ENCODE peak calls at places on chromosome 17, in eight cellular contexts. G, V, H, F, Z, X, N and Y are unnamed samples.

GRCh38 chr17:42249681-42250446 is 26.3 kb downstream of the STAT5B start:
- DNase-seq in G (no peak), V (no peak), H (no peak), F (no peak), Z (no peak), X (no peak), N (no peak), Y (no peak)

GRCh38 chr17:59893617-59894100 is 738 bp downstream of the RPS6KB1 start:
- DNase-seq in G (no peak), V (peak), H (no peak), F (no peak), Z (peak), X (peak), N (no peak), Y (no peak)

GRCh38 chr17:42061641-42062487 is 11.5 kb upstream of the C17orf113 start:
- DNase-seq in G (no peak), V (no peak), H (no peak), F (no peak), Z (no peak), X (no peak), N (no peak), Y (no peak)

GRCh38 chr17:36848008-36848902 is 89.0 kb upstream of the LHX1 start:
- DNase-seq in G (no peak), V (no peak), H (no peak), F (no peak), Z (no peak), X (no peak), N (no peak), Y (no peak)

GRCh38 chr17:79370126-79370525 is 240.7 kb downstream of the RBFOX3 start:
- DNase-seq in G (no peak), V (no peak), H (no peak), F (no peak), Z (no peak), X (no peak), N (no peak), Y (no peak)

GRCh38 chr17:57597531-57598453 is 147.3 kb downstream of the CCDC182 start:
- DNase-seq in G (peak), V (peak), H (peak), F (peak), Z (no peak), X (peak), N (peak), Y (no peak)

GRCh38 chr17:42111901-42112551 is 488 bp downstream of the DHX58 start:
- DNase-seq in G (no peak), V (no peak), H (peak), F (peak), Z (no peak), X (no peak), N (no peak), Y (no peak)

GRCh38 chr17:42913527-42913926 is 12.9 kb downstream of the G6PC1 start:
- DNase-seq in G (no peak), V (no peak), H (no peak), F (no peak), Z (no peak), X (no peak), N (no peak), Y (no peak)

GRCh38 chr17:34306466-34306865 is 12.8 kb upstream of the CCL8 start:
- DNase-seq in G (peak), V (no peak), H (no peak), F (no peak), Z (no peak), X (peak), N (peak), Y (no peak)

GRCh38 chr17:40416671-40417070 is 1.0 kb downstream of the TOP2A start:
- DNase-seq in G (no peak), V (no peak), H (no peak), F (no peak), Z (no peak), X (no peak), N (no peak), Y (no peak)

GRCh38 chr17:40548982-40549680 is 16.1 kb downstream of the CCR7 start:
- DNase-seq in G (peak), V (no peak), H (peak), F (peak), Z (no peak), X (no peak), N (no peak), Y (no peak)

GRCh38 chr17:67466251-67466650 is 89.2 kb downstream of the PITPNC1 start:
- DNase-seq in G (no peak), V (no peak), H (no peak), F (no peak), Z (no peak), X (no peak), N (no peak), Y (no peak)

GRCh38 chr17:67488161-67488560 is 111.1 kb downstream of the PITPNC1 start:
- DNase-seq in G (no peak), V (no peak), H (no peak), F (no peak), Z (no peak), X (no peak), N (no peak), Y (no peak)

GRCh38 chr17:43768943-43769342 is 9.8 kb downstream of the DUSP3 start:
- DNase-seq in G (no peak), V (no peak), H (no peak), F (no peak), Z (no peak), X (no peak), N (no peak), Y (no peak)

GRCh38 chr17:19750835-19751234 is 2.7 kb upstream of the ALDH3A1 start:
- DNase-seq in G (no peak), V (no peak), H (no peak), F (no peak), Z (no peak), X (no peak), N (no peak), Y (no peak)

GRCh38 chr17:3843935-3844516 is 2.0 kb downstream of the NCBP3 start:
- DNase-seq in G (no peak), V (no peak), H (no peak), F (peak), Z (no peak), X (peak), N (no peak), Y (no peak)

GRCh38 chr17:34979650-34980352 is 511 bp upstream of the LIG3 start:
- DNase-seq in G (no peak), V (no peak), H (no peak), F (no peak), Z (no peak), X (peak), N (no peak), Y (no peak)

GRCh38 chr17:37300683-37301082 is 75.1 kb upstream of the C17orf78 start:
- DNase-seq in G (no peak), V (no peak), H (no peak), F (no peak), Z (no peak), X (no peak), N (no peak), Y (no peak)

GRCh38 chr17:49694847-49695697 is 12.7 kb downstream of the SLC35B1 start:
- DNase-seq in G (peak), V (peak), H (peak), F (peak), Z (peak), X (peak), N (no peak), Y (no peak)

GRCh38 chr17:78729636-78730035 is 52.4 kb downstream of the CYTH1 start:
- DNase-seq in G (no peak), V (no peak), H (no peak), F (no peak), Z (no peak), X (no peak), N (no peak), Y (no peak)

GRCh38 chr17:16954541-16954940 is 17.4 kb downstream of the TNFRSF13B start:
- DNase-seq in G (no peak), V (no peak), H (no peak), F (no peak), Z (no peak), X (no peak), N (no peak), Y (no peak)

GRCh38 chr17:65660078-65660477 is 98.6 kb upstream of the AXIN2 start:
- DNase-seq in G (no peak), V (no peak), H (no peak), F (no peak), Z (no peak), X (no peak), N (no peak), Y (no peak)

GRCh38 chr17:77692571-77693161 is 265.8 kb upstream of the TNRC6C start:
- DNase-seq in G (no peak), V (no peak), H (no peak), F (no peak), Z (no peak), X (no peak), N (no peak), Y (no peak)

GRCh38 chr17:67475161-67475887 is 98.2 kb downstream of the PITPNC1 start:
- DNase-seq in G (peak), V (no peak), H (peak), F (peak), Z (peak), X (peak), N (peak), Y (peak)

GRCh38 chr17:39794249-39794970 is 56.7 kb downstream of the GRB7 start:
- DNase-seq in G (no peak), V (no peak), H (no peak), F (peak), Z (no peak), X (no peak), N (no peak), Y (no peak)

GRCh38 chr17:54992797-54993639 is 24.5 kb downstream of the STXBP4 start:
- DNase-seq in G (no peak), V (peak), H (no peak), F (no peak), Z (no peak), X (peak), N (no peak), Y (no peak)

GRCh38 chr17:14387036-14387435 is 86.2 kb downstream of the HS3ST3B1 start:
- DNase-seq in G (no peak), V (no peak), H (no peak), F (no peak), Z (no peak), X (no peak), N (no peak), Y (no peak)

GRCh38 chr17:17837966-17838962 is 1.5 kb upstream of the SREBF1 start:
- DNase-seq in G (peak), V (no peak), H (peak), F (no peak), Z (no peak), X (peak), N (no peak), Y (no peak)

GRCh38 chr17:6244253-6244652 is 174.1 kb downstream of the WSCD1 start:
- DNase-seq in G (no peak), V (no peak), H (no peak), F (no peak), Z (no peak), X (no peak), N (no peak), Y (no peak)

GRCh38 chr17:37742762-37743611 is 1.9 kb downstream of the HNF1B start:
- DNase-seq in G (no peak), V (peak), H (no peak), F (peak), Z (no peak), X (peak), N (no peak), Y (no peak)

GRCh38 chr17:9672266-9672665 is 26.9 kb downstream of the USP43 start:
- DNase-seq in G (no peak), V (no peak), H (no peak), F (no peak), Z (no peak), X (no peak), N (no peak), Y (no peak)

GRCh38 chr17:29237476-29238132 is 9.1 kb upstream of the CRYBA1 start:
- DNase-seq in G (no peak), V (no peak), H (no peak), F (no peak), Z (no peak), X (no peak), N (no peak), Y (no peak)

GRCh38 chr17:30021708-30022317 is 80.4 kb downstream of the EFCAB5 start:
- DNase-seq in G (peak), V (peak), H (no peak), F (peak), Z (no peak), X (peak), N (no peak), Y (no peak)

GRCh38 chr17:19306160-19307111 is 56.1 kb downstream of the B9D1 start:
- DNase-seq in G (no peak), V (no peak), H (no peak), F (peak), Z (no peak), X (no peak), N (no peak), Y (no peak)

GRCh38 chr17:68657166-68657940 is 56.2 kb upstream of the FAM20A start:
- DNase-seq in G (no peak), V (no peak), H (no peak), F (no peak), Z (no peak), X (no peak), N (no peak), Y (no peak)
- H3K27ac ChIP-seq in G (no peak), V (no peak), H (no peak), F (no peak), Z (no peak), X (no peak), N (no peak), Y (no peak)

GRCh38 chr17:73465130-73465529 is 153.3 kb upstream of the CDC42EP4 start:
- DNase-seq in G (no peak), V (no peak), H (no peak), F (no peak), Z (no peak), X (no peak), N (no peak), Y (no peak)

GRCh38 chr17:73465851-73466250 is 154.1 kb upstream of the CDC42EP4 start:
- DNase-seq in G (no peak), V (no peak), H (no peak), F (no peak), Z (no peak), X (no peak), N (no peak), Y (no peak)

GRCh38 chr17:73464447-73464846 is 152.6 kb upstream of the CDC42EP4 start:
- DNase-seq in G (no peak), V (no peak), H (no peak), F (no peak), Z (no peak), X (no peak), N (no peak), Y (no peak)

GRCh38 chr17:73459980-73460379 is 148.2 kb upstream of the CDC42EP4 start:
- DNase-seq in G (no peak), V (no peak), H (no peak), F (no peak), Z (no peak), X (no peak), N (no peak), Y (no peak)

GRCh38 chr17:73462830-73463229 is 151.0 kb upstream of the CDC42EP4 start:
- DNase-seq in G (no peak), V (no peak), H (no peak), F (no peak), Z (no peak), X (no peak), N (no peak), Y (no peak)
- H3K27ac ChIP-seq in G (no peak), V (no peak), H (no peak), F (no peak), Z (no peak), X (no peak), N (no peak), Y (no peak)

DNA sequence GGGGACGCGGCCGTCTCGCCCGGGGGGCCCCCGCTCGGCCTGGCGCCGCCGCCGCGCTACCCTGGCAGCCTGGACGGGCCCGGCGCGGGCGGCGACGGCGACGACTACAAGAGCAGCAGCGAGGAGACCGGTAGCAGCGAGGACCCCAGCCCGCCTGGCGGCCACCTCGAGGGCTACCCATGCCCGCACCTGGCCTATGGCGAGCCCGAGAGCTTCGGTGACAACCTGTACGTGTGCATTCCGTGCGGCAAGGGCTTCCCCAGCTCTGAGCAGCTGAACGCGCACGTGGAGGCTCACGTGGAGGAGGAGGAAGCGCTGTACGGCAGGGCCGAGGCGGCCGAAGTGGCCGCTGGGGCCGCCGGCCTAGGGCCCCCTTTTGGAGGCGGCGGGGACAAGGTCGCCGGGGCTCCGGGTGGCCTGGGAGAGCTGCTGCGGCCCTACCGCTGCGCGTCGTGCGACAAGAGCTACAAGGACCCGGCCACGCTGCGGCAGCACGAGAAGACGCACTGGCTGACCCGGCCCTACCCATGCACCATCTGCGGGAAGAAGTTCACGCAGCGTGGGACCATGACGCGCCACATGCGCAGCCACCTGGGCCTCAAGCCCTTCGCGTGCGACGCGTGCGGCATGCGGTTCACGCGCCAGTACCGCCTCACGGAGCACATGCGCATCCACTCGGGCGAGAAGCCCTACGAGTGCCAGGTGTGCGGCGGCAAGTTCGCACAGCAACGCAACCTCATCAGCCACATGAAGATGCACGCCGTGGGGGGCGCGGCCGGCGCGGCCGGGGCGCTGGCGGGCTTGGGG is 3.0 kb downstream of the HIC1 start:
- DNase-seq in G (no peak), V (no peak), H (peak), F (no peak), Z (no peak), X (no peak), N (no peak), Y (no peak)
- H3K27ac ChIP-seq in G (peak), V (no peak), H (peak), F (peak), Z (no peak), X (no peak), N (no peak), Y (no peak)

DNA sequence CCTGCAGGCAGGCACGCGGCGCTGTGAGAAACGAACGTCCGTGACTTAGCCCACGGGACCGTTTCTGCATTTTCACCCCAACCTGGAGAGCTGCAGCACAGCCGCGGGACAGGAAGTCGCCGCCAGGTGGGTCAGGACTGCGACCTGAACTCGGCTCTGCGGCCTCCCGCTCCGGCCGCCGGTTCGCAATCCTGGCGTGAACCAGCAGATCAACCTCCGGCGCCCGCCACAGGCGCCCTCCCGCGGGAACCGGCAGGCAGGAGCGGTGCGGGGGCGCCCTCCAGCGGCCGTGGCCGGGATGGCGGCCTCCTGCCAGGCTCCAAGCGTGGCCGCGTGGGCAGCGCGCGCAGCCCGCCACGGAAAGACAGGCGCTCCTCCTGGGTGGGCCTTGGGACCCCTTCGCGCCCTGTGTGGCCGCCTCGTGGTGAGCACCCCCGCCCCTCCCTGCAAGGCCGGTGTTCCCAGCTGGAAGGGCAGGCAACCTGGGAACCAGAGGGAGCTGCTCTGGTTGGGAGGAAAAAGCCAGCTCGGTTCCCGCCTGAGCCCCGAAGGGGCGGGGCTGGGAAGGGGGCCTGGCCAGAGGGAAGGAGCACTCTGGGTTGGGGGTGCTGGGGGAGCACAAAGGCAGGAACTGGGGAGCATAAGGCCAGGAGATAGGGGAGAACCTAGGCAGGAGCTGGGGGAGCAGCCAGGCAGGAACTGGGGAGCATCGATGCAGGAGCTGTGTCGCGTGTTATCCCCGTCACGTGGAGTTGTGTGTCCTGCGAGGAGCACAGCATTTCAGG is 28.2 kb downstream of the ACTG1 start:
- DNase-seq in G (peak), V (peak), H (peak), F (peak), Z (peak), X (peak), N (no peak), Y (peak)
- H3K27ac ChIP-seq in G (no peak), V (no peak), H (no peak), F (no peak), Z (peak), X (no peak), N (no peak), Y (no peak)

DNA sequence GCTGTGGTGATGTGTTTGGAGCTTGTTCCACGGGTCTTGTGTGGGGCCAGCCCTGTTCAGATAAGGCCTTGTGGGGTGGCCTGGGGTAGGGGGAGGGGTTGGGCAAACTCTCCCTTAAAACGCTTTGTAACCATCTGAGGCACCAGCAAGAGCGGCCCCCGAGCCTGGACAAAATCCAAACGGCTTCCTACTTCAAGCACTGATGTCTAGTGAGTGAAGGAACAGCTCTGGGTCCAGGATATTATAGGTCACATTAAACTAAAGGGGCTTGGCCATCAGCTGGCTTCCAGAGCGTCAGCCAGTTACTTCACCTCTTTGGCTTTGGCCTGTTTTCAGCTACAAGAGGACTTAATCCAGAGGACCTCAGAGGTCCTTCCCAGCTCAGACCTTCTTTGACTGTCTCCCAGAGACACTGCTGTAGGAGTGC is 11.9 kb downstream of the SERPINF1 start:
- DNase-seq in G (peak), V (no peak), H (peak), F (no peak), Z (no peak), X (no peak), N (no peak), Y (no peak)
- H3K27ac ChIP-seq in G (peak), V (no peak), H (peak), F (peak), Z (no peak), X (no peak), N (no peak), Y (no peak)

DNA sequence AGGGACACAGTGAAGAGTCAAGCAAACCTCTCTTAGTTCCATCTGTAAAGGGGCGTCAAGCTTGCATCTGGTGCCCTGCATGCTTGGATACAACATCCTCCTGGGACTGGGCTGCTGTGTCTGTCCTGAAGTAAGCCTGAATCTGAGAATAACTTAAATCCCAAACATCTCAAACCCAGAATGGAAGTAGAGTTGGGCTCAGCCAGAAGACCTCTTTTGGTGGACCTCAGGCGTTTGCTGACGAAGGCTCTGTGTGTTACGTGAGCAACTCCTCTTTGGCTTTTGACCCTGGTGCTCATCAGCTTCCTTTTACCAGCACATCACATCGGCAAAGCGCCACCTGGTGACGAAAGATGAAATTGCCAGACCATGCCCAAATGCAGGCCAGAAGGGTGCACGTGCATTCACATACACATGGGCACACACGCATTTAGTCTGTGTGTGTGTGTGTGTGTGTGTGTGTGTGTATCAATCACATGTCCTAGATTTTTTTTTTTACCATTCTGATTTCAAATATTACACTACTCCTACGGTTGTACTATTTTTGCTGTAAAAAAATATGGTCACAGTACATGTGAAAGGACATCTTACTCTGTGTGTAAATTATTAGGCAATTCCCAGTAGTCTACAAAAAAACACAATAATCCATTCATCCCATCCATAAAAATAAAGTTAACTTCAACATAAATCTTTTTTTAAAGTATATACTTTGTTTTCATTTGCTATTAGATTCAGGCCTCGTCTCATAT is 41.1 kb upstream of the FOXJ1 start:
- DNase-seq in G (peak), V (peak), H (peak), F (peak), Z (peak), X (peak), N (peak), Y (no peak)
- H3K27ac ChIP-seq in G (no peak), V (no peak), H (no peak), F (no peak), Z (no peak), X (no peak), N (no peak), Y (no peak)